ENCODE peak calls at places on chromosomes 6 and 20, in four cellular contexts. B is Calu3, X is GM23338, M is DMS153. Q is an unnamed sample.

GRCh38 chr6:149065658-149066556 is 251.6 kb upstream of the TAB2 start:
- DNase-seq in M (no peak), B (no peak), X (no peak), Q (no peak)

GRCh38 chr6:161137839-161138544 is 135.9 kb downstream of the AGPAT4 start:
- DNase-seq in B (no peak), M (no peak), X (no peak), Q (no peak)

GRCh38 chr6:169766232-169766631 is 14.8 kb downstream of the ERMARD start:
- DNase-seq in X (no peak), M (no peak), B (no peak), Q (no peak)

GRCh38 chr20:40370800-40371199 is 318.2 kb downstream of the MAFB start:
- DNase-seq in B (no peak), X (no peak), M (no peak), Q (no peak)

GRCh38 chr20:36468149-36469000 is 72.9 kb upstream of the MYL9 start:
- DNase-seq in B (no peak), X (no peak), M (peak), Q (peak)

GRCh38 chr6:146551545-146551944 is 7.9 kb downstream of the RAB32 start:
- DNase-seq in M (no peak), B (no peak), X (no peak), Q (no peak)

GRCh38 chr6:167758309-167759023 is 68.2 kb upstream of the AFDN start:
- DNase-seq in B (no peak), X (no peak), M (no peak), Q (no peak)

GRCh38 chr20:35301426-35301825 is 9.2 kb upstream of the FAM83C start:
- DNase-seq in B (no peak), M (no peak), X (no peak), Q (no peak)

GRCh38 chr20:23082846-23083552 is 3.1 kb downstream of the CD93 start:
- DNase-seq in B (no peak), X (peak), M (peak), Q (no peak)

GRCh38 chr20:30937790-30938189 is 319.7 kb upstream of the DEFB115 start:
- DNase-seq in X (no peak), B (no peak), M (no peak), Q (no peak)

GRCh38 chr6:87806635-87807034 is 104.6 kb upstream of the AKIRIN2 start:
- DNase-seq in X (no peak), B (no peak), M (peak), Q (peak)

GRCh38 chr6:32627831-32628230 is 9.4 kb upstream of the HLA-DQA1 start:
- DNase-seq in X (no peak), B (peak), M (no peak), Q (no peak)

GRCh38 chr6:23621026-23621425 is 505.0 kb upstream of the NRSN1 start:
- DNase-seq in B (no peak), X (peak), M (no peak), Q (no peak)

GRCh38 chr6:100573169-100573568 is 108.4 kb upstream of the SIM1 start:
- DNase-seq in M (no peak), X (peak), B (peak), Q (no peak)

GRCh38 chr6:105993769-105994521 is 92.2 kb upstream of the PRDM1 start:
- DNase-seq in X (peak), M (no peak), B (no peak), Q (no peak)

GRCh38 chr6:52512199-52512598 is 64.7 kb downstream of the TRAM2 start:
- DNase-seq in B (peak), M (no peak), X (no peak), Q (no peak)

GRCh38 chr6:39092124-39092523 is 22.9 kb downstream of the SAYSD1 start:
- DNase-seq in B (peak), M (peak), X (peak), Q (no peak)

GRCh38 chr6:126628125-126628524 is 288.2 kb downstream of the CENPW start:
- DNase-seq in B (no peak), M (no peak), X (peak), Q (no peak)

GRCh38 chr20:50723672-50724071 is 7.7 kb upstream of the PARD6B start:
- DNase-seq in M (no peak), B (no peak), X (no peak), Q (no peak)

GRCh38 chr20:45114465-45115385 is at the start of gene WFDC5:
- DNase-seq in X (peak), M (no peak), B (no peak), Q (no peak)

GRCh38 chr6:41783106-41783780 is 2.7 kb downstream of the PRICKLE4 start:
- DNase-seq in M (no peak), B (no peak), X (no peak), Q (no peak)

GRCh38 chr6:33694401-33694931 is 17.0 kb downstream of the UQCC2 start:
- DNase-seq in M (no peak), B (no peak), X (no peak), Q (no peak)

GRCh38 chr20:59062057-59062456 is 19.5 kb upstream of the PRELID3B start:
- DNase-seq in M (no peak), X (no peak), B (no peak), Q (no peak)

GRCh38 chr6:42979523-42980177 is 669 bp upstream of the PEX6 start:
- DNase-seq in B (no peak), X (no peak), M (no peak), Q (no peak)

GRCh38 chr20:23399568-23400241 is 21.6 kb downstream of the NAPB start:
- DNase-seq in X (no peak), M (no peak), B (no peak), Q (no peak)

GRCh38 chr20:50442526-50442925 is 67.7 kb upstream of the PTPN1 start:
- DNase-seq in X (no peak), B (no peak), M (no peak), Q (no peak)